ENCODE peak calls at places on chromosomes 13 and 19, in four cellular contexts. One of them, this sample, is unnamed. For H3K9me3 and H3K36me3, the result is how much of the 10 kb centered on the place peaks cover.

GRCh38 chr19:21082011-21082975 is at the start of gene ZNF714:
- DNase-seq in heart left ventricle: peak
- DNase-seq in Peyer's patch: peak
- DNase-seq in adrenal gland: peak
- DNase-seq in this sample: peak

GRCh38 chr19:50568321-50569022 is at the start of gene LRRC4B:
- DNase-seq in Peyer's patch: no peak
- DNase-seq in adrenal gland: no peak
- DNase-seq in heart left ventricle: no peak
- DNase-seq in this sample: no peak

GRCh38 chr13:80666782-80667537 is 326.0 kb upstream of the SPRY2 start:
- DNase-seq in heart left ventricle: no peak
- DNase-seq in adrenal gland: no peak
- DNase-seq in Peyer's patch: no peak
- DNase-seq in this sample: no peak

GRCh38 chr13:46804391-46804815 is 7.4 kb upstream of the ESD start:
- DNase-seq in heart left ventricle: no peak
- DNase-seq in Peyer's patch: no peak
- DNase-seq in adrenal gland: no peak
- DNase-seq in this sample: no peak

GRCh38 chr13:24763596-24764275 is at the start of gene RNF17:
- DNase-seq in heart left ventricle: no peak
- DNase-seq in Peyer's patch: no peak
- DNase-seq in adrenal gland: no peak
- DNase-seq in this sample: no peak

GRCh38 chr13:49421391-49421790 is 22.5 kb downstream of the CAB39L start:
- DNase-seq in adrenal gland: no peak
- DNase-seq in heart left ventricle: no peak
- DNase-seq in Peyer's patch: no peak
- DNase-seq in this sample: no peak

GRCh38 chr19:54192972-54193371 is 1.9 kb downstream of the TSEN34 start:
- DNase-seq in Peyer's patch: no peak
- DNase-seq in heart left ventricle: no peak
- DNase-seq in adrenal gland: no peak
- DNase-seq in this sample: no peak

GRCh38 chr13:74288361-74288911 is 154.2 kb upstream of the KLF12 start:
- DNase-seq in heart left ventricle: peak
- DNase-seq in adrenal gland: no peak
- DNase-seq in Peyer's patch: peak
- DNase-seq in this sample: no peak

GRCh38 chr19:31261651-31262331 is 87.4 kb downstream of the TSHZ3 start:
- DNase-seq in heart left ventricle: no peak
- DNase-seq in Peyer's patch: no peak
- DNase-seq in adrenal gland: no peak
- DNase-seq in this sample: no peak

GRCh38 chr19:30696514-30696913 is 324.3 kb downstream of the ZNF536 start:
- DNase-seq in heart left ventricle: no peak
- DNase-seq in adrenal gland: no peak
- DNase-seq in Peyer's patch: no peak
- DNase-seq in this sample: no peak

GRCh38 chr13:76307157-76307556 is 579.0 kb downstream of the KCTD12 start:
- DNase-seq in heart left ventricle: no peak
- DNase-seq in Peyer's patch: no peak
- DNase-seq in adrenal gland: no peak
- DNase-seq in this sample: no peak
- TF ChIP-seq POLR2A in heart left ventricle: no peak
- TF ChIP-seq POLR2A in Peyer's patch: no peak
- TF ChIP-seq POLR2A in adrenal gland: no peak
- TF ChIP-seq POLR2A in this sample: no peak

DNA sequence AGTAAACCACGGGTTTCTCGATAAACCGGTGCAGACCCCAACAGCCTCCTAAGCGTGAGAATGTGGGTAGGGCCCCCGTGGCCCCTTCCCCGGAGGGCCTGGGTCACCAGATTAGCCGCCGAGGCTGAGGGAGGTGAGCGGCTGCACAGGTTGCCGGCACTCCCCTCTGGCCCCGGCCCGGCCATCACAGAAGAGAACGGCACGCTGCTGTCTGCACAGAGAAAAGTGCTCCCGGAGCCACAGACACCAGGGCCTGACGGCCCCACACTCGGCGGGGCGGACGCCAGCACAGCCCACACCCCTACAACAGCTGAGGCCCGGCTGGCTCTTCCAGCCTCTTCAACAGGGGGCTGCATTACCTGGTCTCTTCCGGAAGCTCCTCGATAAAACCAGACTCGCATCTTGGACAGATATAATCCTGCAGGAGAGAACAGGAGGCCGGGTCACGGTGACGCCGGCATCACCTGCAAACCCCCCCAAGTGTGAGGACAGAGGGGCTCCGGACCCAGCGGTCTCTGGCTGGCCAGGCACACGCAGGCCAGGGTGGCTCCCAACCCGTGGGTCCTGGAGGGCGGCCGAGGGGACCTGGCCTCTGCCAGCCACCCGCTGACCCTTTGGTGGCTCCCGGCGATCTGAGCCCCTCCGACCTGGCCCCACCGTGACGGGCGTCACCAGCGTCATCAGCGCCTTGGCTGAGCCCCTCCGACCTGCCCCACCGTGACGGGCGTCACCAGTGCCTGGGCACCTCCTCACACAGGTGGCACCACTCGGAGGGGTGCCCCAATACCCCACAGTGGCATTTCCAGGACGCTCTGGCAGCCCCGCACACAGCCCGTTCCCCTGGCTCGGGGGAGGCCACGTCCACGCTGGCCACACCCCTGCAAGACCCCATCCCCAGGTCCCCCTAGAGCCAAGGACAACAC is 10.3 kb downstream of the RNF126 start:
- DNase-seq in Peyer's patch: no peak
- DNase-seq in adrenal gland: no peak
- DNase-seq in heart left ventricle: no peak
- DNase-seq in this sample: no peak
- H3K9me3 ChIP-seq in Peyer's patch: under half
- H3K9me3 ChIP-seq in adrenal gland: under half
- H3K9me3 ChIP-seq in heart left ventricle: under half
- H3K9me3 ChIP-seq in this sample: under half

GRCh38 chr19:16867211-16867610 is 21.6 kb upstream of the F2RL3 start:
- DNase-seq in Peyer's patch: no peak
- DNase-seq in heart left ventricle: no peak
- DNase-seq in adrenal gland: peak
- DNase-seq in this sample: no peak
- H3K36me3 ChIP-seq in Peyer's patch: under half
- H3K36me3 ChIP-seq in heart left ventricle: half or more
- H3K36me3 ChIP-seq in adrenal gland: under half
- H3K36me3 ChIP-seq in this sample: under half

GRCh38 chr13:113151745-113152707 is 6.4 kb upstream of the PROZ start:
- DNase-seq in Peyer's patch: peak
- DNase-seq in heart left ventricle: no peak
- DNase-seq in adrenal gland: no peak
- DNase-seq in this sample: no peak

GRCh38 chr13:113155201-113155600 is 3.2 kb upstream of the PROZ start:
- DNase-seq in Peyer's patch: no peak
- DNase-seq in heart left ventricle: no peak
- DNase-seq in adrenal gland: no peak
- DNase-seq in this sample: no peak

GRCh38 chr13:113152894-113153809 is 5.3 kb upstream of the PROZ start:
- DNase-seq in heart left ventricle: peak
- DNase-seq in adrenal gland: peak
- DNase-seq in Peyer's patch: peak
- DNase-seq in this sample: no peak

GRCh38 chr13:113155982-113156655 is 2.3 kb upstream of the PROZ start:
- DNase-seq in heart left ventricle: no peak
- DNase-seq in adrenal gland: no peak
- DNase-seq in Peyer's patch: no peak
- DNase-seq in this sample: no peak

GRCh38 chr13:113153810-113154748 is 4.4 kb upstream of the PROZ start:
- DNase-seq in adrenal gland: peak
- DNase-seq in heart left ventricle: peak
- DNase-seq in Peyer's patch: peak
- DNase-seq in this sample: peak
- TF ChIP-seq POLR2A in adrenal gland: peak
- TF ChIP-seq POLR2A in heart left ventricle: no peak
- TF ChIP-seq POLR2A in Peyer's patch: no peak
- TF ChIP-seq POLR2A in this sample: peak